ENCODE peak calls at places on chromosomes 3 and 15, in nine cellular contexts. One of them, this sample, is unnamed.

GRCh38 chr3:188861847-188862740 is 309.7 kb upstream of the TPRG1 start:
- DNase-seq in AG04449: no peak
- DNase-seq in dorsolateral prefrontal cortex: no peak
- DNase-seq in uterus: no peak
- DNase-seq in AG10803: peak; percentile 23
- DNase-seq in IMR-90: peak; percentile 23
- DNase-seq in bronchial epithelial cell: peak; percentile 63
- DNase-seq in GM12878: no peak
- DNase-seq in foreskin fibroblast: no peak
- DNase-seq in this sample: no peak

GRCh38 chr3:150144309-150144708 is 173.6 kb upstream of the PFN2 start:
- DNase-seq in foreskin fibroblast: no peak
- DNase-seq in IMR-90: no peak
- DNase-seq in AG04449: no peak
- DNase-seq in GM12878: no peak
- DNase-seq in uterus: no peak
- DNase-seq in dorsolateral prefrontal cortex: no peak
- DNase-seq in AG10803: no peak
- DNase-seq in bronchial epithelial cell: no peak
- DNase-seq in this sample: no peak

GRCh38 chr3:106860182-106860581 is 517.1 kb upstream of the CCDC54 start:
- DNase-seq in GM12878: no peak
- DNase-seq in AG10803: no peak
- DNase-seq in uterus: no peak
- DNase-seq in AG04449: no peak
- DNase-seq in foreskin fibroblast: no peak
- DNase-seq in dorsolateral prefrontal cortex: no peak
- DNase-seq in IMR-90: peak; percentile 54
- DNase-seq in bronchial epithelial cell: peak; percentile 74
- DNase-seq in this sample: no peak

GRCh38 chr3:27567251-27567650 is 83.1 kb upstream of the SLC4A7 start:
- DNase-seq in AG10803: no peak
- DNase-seq in AG04449: no peak
- DNase-seq in dorsolateral prefrontal cortex: no peak
- DNase-seq in GM12878: no peak
- DNase-seq in IMR-90: no peak
- DNase-seq in foreskin fibroblast: no peak
- DNase-seq in bronchial epithelial cell: no peak
- DNase-seq in uterus: no peak
- DNase-seq in this sample: no peak

GRCh38 chr15:68415061-68415460 is 16.9 kb downstream of the ITGA11 start:
- DNase-seq in foreskin fibroblast: no peak
- DNase-seq in bronchial epithelial cell: no peak
- DNase-seq in dorsolateral prefrontal cortex: no peak
- DNase-seq in AG04449: no peak
- DNase-seq in uterus: no peak
- DNase-seq in GM12878: no peak
- DNase-seq in AG10803: no peak
- DNase-seq in IMR-90: no peak
- DNase-seq in this sample: no peak

GRCh38 chr15:80202016-80202315 is 49.2 kb downstream of the FAH start:
- DNase-seq in uterus: no peak
- DNase-seq in bronchial epithelial cell: no peak
- DNase-seq in foreskin fibroblast: no peak
- DNase-seq in dorsolateral prefrontal cortex: no peak
- DNase-seq in IMR-90: no peak
- DNase-seq in AG04449: no peak
- DNase-seq in AG10803: no peak
- DNase-seq in GM12878: no peak
- DNase-seq in this sample: no peak

GRCh38 chr3:185815391-185816282 is 9.2 kb downstream of the IGF2BP2 start:
- DNase-seq in uterus: no peak
- DNase-seq in GM12878: no peak
- DNase-seq in dorsolateral prefrontal cortex: no peak
- DNase-seq in IMR-90: peak; percentile 52
- DNase-seq in bronchial epithelial cell: no peak
- DNase-seq in AG04449: no peak
- DNase-seq in foreskin fibroblast: no peak
- DNase-seq in AG10803: peak; percentile 26
- DNase-seq in this sample: no peak

GRCh38 chr15:39144613-39145012 is 436.3 kb upstream of the THBS1 start:
- DNase-seq in bronchial epithelial cell: no peak
- DNase-seq in foreskin fibroblast: no peak
- DNase-seq in uterus: no peak
- DNase-seq in IMR-90: no peak
- DNase-seq in GM12878: no peak
- DNase-seq in dorsolateral prefrontal cortex: no peak
- DNase-seq in AG10803: no peak
- DNase-seq in AG04449: no peak
- DNase-seq in this sample: no peak

GRCh38 chr3:115428825-115429224 is 194.5 kb upstream of the GAP43 start:
- DNase-seq in bronchial epithelial cell: no peak
- DNase-seq in IMR-90: peak; percentile 17
- DNase-seq in foreskin fibroblast: no peak
- DNase-seq in AG10803: no peak
- DNase-seq in uterus: no peak
- DNase-seq in GM12878: no peak
- DNase-seq in AG04449: no peak
- DNase-seq in dorsolateral prefrontal cortex: no peak
- DNase-seq in this sample: no peak

GRCh38 chr15:85318048-85318731 is 62.2 kb upstream of the AKAP13 start:
- DNase-seq in GM12878: peak; percentile 83
- DNase-seq in uterus: no peak
- DNase-seq in foreskin fibroblast: peak; percentile 94
- DNase-seq in dorsolateral prefrontal cortex: no peak
- DNase-seq in IMR-90: peak; percentile 98
- DNase-seq in AG10803: peak; percentile 92
- DNase-seq in AG04449: peak; percentile 76
- DNase-seq in bronchial epithelial cell: peak; percentile 67
- DNase-seq in this sample: peak; percentile 77

GRCh38 chr15:34855893-34856292 is 60.5 kb upstream of the ACTC1 start:
- DNase-seq in AG10803: peak; percentile 53
- DNase-seq in dorsolateral prefrontal cortex: peak; percentile 55
- DNase-seq in foreskin fibroblast: peak; percentile 33
- DNase-seq in bronchial epithelial cell: peak; percentile 69
- DNase-seq in IMR-90: peak; percentile 24
- DNase-seq in AG04449: no peak
- DNase-seq in uterus: no peak
- DNase-seq in GM12878: no peak
- DNase-seq in this sample: no peak

GRCh38 chr3:195925746-195926145 is 17.4 kb upstream of the TNK2 start:
- DNase-seq in bronchial epithelial cell: no peak
- DNase-seq in AG10803: no peak
- DNase-seq in GM12878: no peak
- DNase-seq in dorsolateral prefrontal cortex: no peak
- DNase-seq in IMR-90: no peak
- DNase-seq in foreskin fibroblast: no peak
- DNase-seq in AG04449: no peak
- DNase-seq in uterus: no peak
- DNase-seq in this sample: no peak

GRCh38 chr15:63381301-63382192 is at the start of gene CA12:
- DNase-seq in dorsolateral prefrontal cortex: no peak
- DNase-seq in foreskin fibroblast: peak; percentile 62
- DNase-seq in uterus: peak; percentile 39
- DNase-seq in AG10803: no peak
- DNase-seq in bronchial epithelial cell: peak; percentile 67
- DNase-seq in AG04449: no peak
- DNase-seq in IMR-90: peak; percentile 55
- DNase-seq in GM12878: no peak
- DNase-seq in this sample: no peak

GRCh38 chr3:38614091-38614490 is 35.4 kb downstream of the SCN5A start:
- DNase-seq in dorsolateral prefrontal cortex: peak; percentile 7
- DNase-seq in IMR-90: no peak
- DNase-seq in uterus: no peak
- DNase-seq in AG04449: no peak
- DNase-seq in bronchial epithelial cell: no peak
- DNase-seq in foreskin fibroblast: no peak
- DNase-seq in AG10803: no peak
- DNase-seq in GM12878: no peak
- DNase-seq in this sample: no peak

GRCh38 chr3:185537369-185537970 is 14.9 kb downstream of the LIPH start:
- DNase-seq in AG10803: peak; percentile 60
- DNase-seq in IMR-90: peak; percentile 80
- DNase-seq in foreskin fibroblast: peak; percentile 69
- DNase-seq in dorsolateral prefrontal cortex: no peak
- DNase-seq in GM12878: peak; percentile 97
- DNase-seq in AG04449: peak; percentile 23
- DNase-seq in uterus: no peak
- DNase-seq in bronchial epithelial cell: peak; percentile 100
- DNase-seq in this sample: peak; percentile 97

GRCh38 chr15:70717237-70717793 is 46.0 kb downstream of the UACA start:
- DNase-seq in AG04449: no peak
- DNase-seq in uterus: no peak
- DNase-seq in AG10803: no peak
- DNase-seq in foreskin fibroblast: no peak
- DNase-seq in dorsolateral prefrontal cortex: no peak
- DNase-seq in GM12878: no peak
- DNase-seq in bronchial epithelial cell: no peak
- DNase-seq in IMR-90: peak; percentile 42
- DNase-seq in this sample: no peak

GRCh38 chr3:33918357-33918756 is 119.9 kb downstream of the PDCD6IP start:
- DNase-seq in AG10803: no peak
- DNase-seq in IMR-90: no peak
- DNase-seq in bronchial epithelial cell: no peak
- DNase-seq in uterus: no peak
- DNase-seq in foreskin fibroblast: no peak
- DNase-seq in GM12878: no peak
- DNase-seq in dorsolateral prefrontal cortex: no peak
- DNase-seq in AG04449: no peak
- DNase-seq in this sample: no peak

GRCh38 chr3:31692714-31693113 is 160.0 kb downstream of the STT3B start:
- DNase-seq in AG10803: no peak
- DNase-seq in GM12878: no peak
- DNase-seq in foreskin fibroblast: no peak
- DNase-seq in AG04449: no peak
- DNase-seq in uterus: no peak
- DNase-seq in dorsolateral prefrontal cortex: no peak
- DNase-seq in bronchial epithelial cell: no peak
- DNase-seq in IMR-90: no peak
- DNase-seq in this sample: no peak
- TF ChIP-seq CTCF in AG10803: no peak
- TF ChIP-seq CTCF in GM12878: peak; percentile 30
- TF ChIP-seq CTCF in foreskin fibroblast: no peak
- TF ChIP-seq CTCF in AG04449: no peak
- TF ChIP-seq CTCF in uterus: no peak
- TF ChIP-seq CTCF in dorsolateral prefrontal cortex: no peak
- TF ChIP-seq CTCF in bronchial epithelial cell: no peak
- TF ChIP-seq CTCF in IMR-90: no peak
- TF ChIP-seq CTCF in this sample: peak; percentile 41

DNA sequence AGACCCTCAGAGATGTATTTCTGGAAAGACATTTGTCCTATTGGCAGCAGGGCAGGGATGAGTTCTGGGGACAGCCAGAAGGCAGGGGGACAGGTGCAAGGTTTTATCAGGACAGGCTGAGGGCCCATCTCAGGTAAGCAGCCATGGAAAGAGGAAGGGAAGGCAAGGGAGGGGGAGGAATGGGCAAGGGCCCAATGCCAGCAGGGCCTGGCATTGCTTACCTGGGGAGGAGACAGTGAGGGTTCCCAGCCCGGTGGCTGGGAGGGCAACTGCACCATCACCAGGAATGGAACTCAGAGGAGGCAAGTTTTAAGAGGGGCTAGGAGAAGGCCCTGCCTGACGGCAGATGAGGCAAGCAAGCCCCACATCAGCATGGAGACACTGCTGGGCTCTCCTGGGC is 3.1 kb downstream of the ARPIN start:
- DNase-seq in dorsolateral prefrontal cortex: no peak
- DNase-seq in bronchial epithelial cell: no peak
- DNase-seq in AG04449: no peak
- DNase-seq in foreskin fibroblast: no peak
- DNase-seq in AG10803: no peak
- DNase-seq in IMR-90: no peak
- DNase-seq in uterus: no peak
- DNase-seq in GM12878: no peak
- DNase-seq in this sample: no peak
- H3K4me3 ChIP-seq in dorsolateral prefrontal cortex: no peak overlapping the region
- H3K4me3 ChIP-seq in bronchial epithelial cell: no peak overlapping the region
- H3K4me3 ChIP-seq in AG04449: no peak overlapping the region
- H3K4me3 ChIP-seq in foreskin fibroblast: no peak overlapping the region
- H3K4me3 ChIP-seq in AG10803: no peak overlapping the region
- H3K4me3 ChIP-seq in IMR-90: no peak overlapping the region
- H3K4me3 ChIP-seq in uterus: no peak overlapping the region
- H3K4me3 ChIP-seq in GM12878: no peak overlapping the region
- H3K4me3 ChIP-seq in this sample: no peak overlapping the region

DNA sequence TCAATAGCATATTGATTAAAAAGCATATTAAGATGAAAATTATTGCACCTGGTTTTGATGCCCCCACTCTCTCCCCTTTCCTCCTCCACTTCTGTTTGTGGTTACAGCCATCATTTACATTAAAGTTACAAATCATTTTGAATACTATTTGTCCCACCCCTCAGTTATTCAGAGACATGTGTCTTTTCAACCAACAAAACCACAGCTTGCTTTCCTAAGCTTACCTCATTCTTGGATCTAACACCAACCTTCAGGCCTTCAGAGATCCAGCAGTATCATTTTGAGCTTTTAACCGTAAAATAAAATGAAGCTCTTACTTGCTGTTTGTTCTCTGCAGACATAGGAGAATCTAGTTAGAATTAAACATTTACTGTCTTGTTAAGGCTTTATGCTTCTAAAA is 4.7 kb downstream of the PXYLP1 start:
- DNase-seq in dorsolateral prefrontal cortex: no peak
- DNase-seq in AG04449: no peak
- DNase-seq in uterus: no peak
- DNase-seq in AG10803: no peak
- DNase-seq in GM12878: no peak
- DNase-seq in IMR-90: no peak
- DNase-seq in foreskin fibroblast: no peak
- DNase-seq in bronchial epithelial cell: no peak
- DNase-seq in this sample: no peak
- TF ChIP-seq CTCF in dorsolateral prefrontal cortex: no peak
- TF ChIP-seq CTCF in AG04449: no peak
- TF ChIP-seq CTCF in uterus: no peak
- TF ChIP-seq CTCF in AG10803: no peak
- TF ChIP-seq CTCF in GM12878: no peak
- TF ChIP-seq CTCF in IMR-90: no peak
- TF ChIP-seq CTCF in foreskin fibroblast: no peak
- TF ChIP-seq CTCF in bronchial epithelial cell: no peak
- TF ChIP-seq CTCF in this sample: no peak

DNA sequence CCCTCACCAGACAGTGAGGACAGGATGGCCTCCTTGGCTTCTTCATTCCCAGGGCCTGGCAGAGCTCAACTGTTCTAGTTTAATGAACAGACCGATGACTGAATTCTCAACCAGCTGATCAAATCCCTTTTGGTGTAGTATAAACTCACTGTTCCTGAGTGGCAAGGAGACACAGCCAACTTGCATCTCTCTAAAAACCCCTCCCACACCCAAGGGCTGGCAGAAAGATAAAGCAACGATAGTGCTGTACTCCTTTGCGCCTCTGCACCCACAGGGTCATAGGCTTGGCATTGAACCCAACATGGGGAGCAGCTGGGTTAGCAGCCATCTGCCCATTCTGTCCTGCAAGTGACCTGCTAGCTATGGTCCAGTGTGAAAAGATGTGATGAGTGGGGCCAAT is 103.2 kb downstream of the RYK start:
- DNase-seq in AG10803: no peak
- DNase-seq in AG04449: no peak
- DNase-seq in dorsolateral prefrontal cortex: no peak
- DNase-seq in IMR-90: no peak
- DNase-seq in bronchial epithelial cell: no peak
- DNase-seq in uterus: no peak
- DNase-seq in GM12878: no peak
- DNase-seq in foreskin fibroblast: no peak
- DNase-seq in this sample: no peak
- H3K4me3 ChIP-seq in AG10803: no peak overlapping the region
- H3K4me3 ChIP-seq in AG04449: no peak overlapping the region
- H3K4me3 ChIP-seq in dorsolateral prefrontal cortex: no peak overlapping the region
- H3K4me3 ChIP-seq in IMR-90: no peak overlapping the region
- H3K4me3 ChIP-seq in bronchial epithelial cell: no peak overlapping the region
- H3K4me3 ChIP-seq in uterus: no peak overlapping the region
- H3K4me3 ChIP-seq in GM12878: no peak overlapping the region
- H3K4me3 ChIP-seq in foreskin fibroblast: no peak overlapping the region
- H3K4me3 ChIP-seq in this sample: no peak overlapping the region

GRCh38 chr3:194574639-194575483 is 58.4 kb downstream of the TMEM44 start:
- DNase-seq in bronchial epithelial cell: peak; percentile 82
- DNase-seq in GM12878: no peak
- DNase-seq in AG10803: peak; percentile 77
- DNase-seq in uterus: no peak
- DNase-seq in IMR-90: peak; percentile 83
- DNase-seq in foreskin fibroblast: peak; percentile 67
- DNase-seq in AG04449: no peak
- DNase-seq in dorsolateral prefrontal cortex: no peak
- DNase-seq in this sample: no peak
- TF ChIP-seq CTCF in bronchial epithelial cell: no peak
- TF ChIP-seq CTCF in GM12878: peak; percentile 10
- TF ChIP-seq CTCF in AG10803: peak; percentile 52
- TF ChIP-seq CTCF in uterus: no peak
- TF ChIP-seq CTCF in IMR-90: peak; percentile 31
- TF ChIP-seq CTCF in foreskin fibroblast: no peak
- TF ChIP-seq CTCF in AG04449: peak; percentile 10
- TF ChIP-seq CTCF in dorsolateral prefrontal cortex: no peak
- TF ChIP-seq CTCF in this sample: no peak

This sample was measured in GM12864.